ENCODE peak calls at places on chromosome 6, in eight cellular contexts. R, D, Q, J, W, P, M and T are unnamed samples.

GRCh38 chr6:44387346-44388134 is at the start of gene CDC5L:
- DNase-seq in J (peak), M (peak), Q (peak), R (peak), P (peak), W (peak), D (peak), T (peak)

GRCh38 chr6:21666200-21666671 is 72.7 kb downstream of the SOX4 start:
- DNase-seq in W (no peak), M (peak), Q (peak), R (no peak), P (peak), D (peak), J (no peak), T (no peak)

GRCh38 chr6:31837612-31838553 is 10.3 kb downstream of the HSPA1B start:
- DNase-seq in D (no peak), M (no peak), R (no peak), W (no peak), J (no peak), P (no peak), Q (no peak), T (no peak)

GRCh38 chr6:151097207-151097606 is 142.6 kb upstream of the AKAP12 start:
- DNase-seq in P (no peak), J (no peak), Q (no peak), M (no peak), D (no peak), W (no peak), R (no peak), T (no peak)

GRCh38 chr6:34717466-34717865 is 20.9 kb upstream of the ILRUN start:
- DNase-seq in Q (no peak), R (no peak), D (no peak), P (no peak), J (no peak), W (no peak), M (no peak), T (no peak)

GRCh38 chr6:149723771-149724417 is 6.0 kb upstream of the LATS1 start:
- DNase-seq in R (peak), W (peak), P (peak), J (peak), Q (peak), D (peak), M (peak), T (no peak)

GRCh38 chr6:48553449-48553848 is 442.5 kb upstream of the PTCHD4 start:
- DNase-seq in Q (no peak), M (no peak), W (no peak), D (no peak), R (no peak), P (no peak), J (no peak), T (no peak)

GRCh38 chr6:34709386-34709785 is 12.8 kb upstream of the ILRUN start:
- DNase-seq in P (peak), W (peak), M (no peak), J (no peak), Q (peak), D (peak), R (no peak), T (no peak)

GRCh38 chr6:27290065-27290849 is 21.8 kb downstream of the POM121L2 start:
- DNase-seq in J (peak), Q (no peak), W (no peak), P (no peak), D (no peak), M (peak), R (no peak), T (peak)

GRCh38 chr6:2958331-2958711 is 13.0 kb downstream of the SERPINB6 start:
- DNase-seq in J (no peak), D (no peak), M (no peak), P (no peak), R (no peak), W (no peak), Q (no peak), T (no peak)

GRCh38 chr6:47709160-47709559 is 10.8 kb downstream of the ADGRF4 start:
- DNase-seq in M (no peak), P (no peak), D (no peak), W (no peak), Q (no peak), R (no peak), J (no peak), T (no peak)

GRCh38 chr6:56744528-56744927 is 101.8 kb upstream of the DST start:
- DNase-seq in Q (no peak), P (no peak), D (no peak), W (no peak), M (no peak), J (no peak), R (no peak), T (no peak)
- TF ChIP-seq CTCF in Q (no peak), P (no peak), D (no peak), W (no peak), M (no peak), J (no peak), R (no peak), T (no peak)

GRCh38 chr6:17987576-17988421 is at the start of gene KIF13A:
- DNase-seq in D (peak), Q (peak), R (no peak), P (peak), W (peak), M (peak), J (peak), T (no peak)

GRCh38 chr6:17988422-17988944 is 1.0 kb upstream of the KIF13A start:
- DNase-seq in W (no peak), J (no peak), R (no peak), Q (no peak), M (no peak), D (no peak), P (peak), T (no peak)

GRCh38 chr6:17984822-17985660 is 2.4 kb downstream of the KIF13A start:
- DNase-seq in P (no peak), R (no peak), D (no peak), J (no peak), M (no peak), Q (peak), W (no peak), T (no peak)

GRCh38 chr6:17985934-17986655 is 1.3 kb downstream of the KIF13A start:
- DNase-seq in D (no peak), R (no peak), Q (peak), W (no peak), J (no peak), M (no peak), P (no peak), T (no peak)

DNA sequence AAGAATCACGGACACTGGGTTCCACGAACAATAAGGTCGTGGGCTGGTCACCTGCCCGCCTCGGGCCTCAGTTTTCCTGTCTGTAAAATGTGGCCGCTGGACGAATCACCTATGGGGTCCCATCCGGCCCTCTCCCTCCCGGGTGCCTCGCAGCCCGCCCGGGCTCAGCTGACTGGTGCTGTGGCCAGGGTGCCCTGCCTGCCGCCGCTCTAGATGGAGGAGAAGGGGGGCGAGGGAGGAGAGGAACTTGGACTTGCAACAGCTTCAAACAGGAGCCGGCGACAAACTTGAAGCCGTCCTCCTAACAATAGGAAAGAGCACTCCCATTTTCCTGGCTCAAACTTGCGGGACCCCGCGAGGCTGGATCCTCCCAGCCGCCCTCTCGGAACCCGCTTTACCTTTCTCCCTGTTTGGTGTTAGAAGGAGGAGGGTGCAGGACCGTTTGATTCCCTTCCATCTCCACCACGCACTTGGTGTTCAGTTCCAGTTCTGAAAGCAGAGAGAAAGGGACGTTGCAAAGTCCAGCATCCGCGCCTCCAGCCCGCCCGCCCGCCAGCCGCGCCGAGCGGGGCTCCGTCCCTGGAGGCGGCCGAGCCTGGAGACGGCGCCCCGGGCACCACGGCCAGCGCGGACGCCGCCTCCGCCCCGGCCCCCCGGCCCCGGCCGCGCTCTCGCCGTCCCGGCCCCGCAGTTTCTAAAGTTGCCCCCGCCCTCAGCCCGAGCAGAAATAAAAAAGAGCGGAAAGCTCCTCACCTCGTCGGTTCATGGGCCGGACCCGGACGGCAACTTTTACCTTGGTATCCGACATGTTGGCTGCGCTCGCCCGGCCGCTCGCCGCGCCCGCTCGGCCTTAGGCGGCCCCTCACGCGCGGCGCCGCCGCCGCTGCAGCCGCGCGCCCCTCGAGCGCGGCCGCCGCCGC is 519 bp downstream of the KIF13A start:
- DNase-seq in Q (peak), P (peak), R (no peak), M (peak), D (peak), W (peak), J (peak), T (no peak)
- TF ChIP-seq POLR2AphosphoS5 in Q (no peak), P (peak), R (no peak), M (no peak), D (no peak), W (no peak), J (no peak), T (no peak)

GRCh38 chr6:12395898-12396297 is 105.7 kb downstream of the EDN1 start:
- DNase-seq in P (no peak), Q (peak), W (no peak), D (no peak), R (no peak), J (no peak), M (no peak), T (no peak)
- TF ChIP-seq CTCF in P (no peak), Q (no peak), W (no peak), D (peak), R (no peak), J (no peak), M (no peak), T (peak)

GRCh38 chr6:39803872-39804271 is 11.7 kb downstream of the DAAM2 start:
- DNase-seq in R (no peak), P (no peak), W (no peak), Q (no peak), M (no peak), J (no peak), D (no peak), T (no peak)
- TF ChIP-seq POLR2AphosphoS5 in R (no peak), P (no peak), W (no peak), Q (no peak), M (no peak), J (no peak), D (no peak), T (no peak)

GRCh38 chr6:54267798-54268197 is 40.4 kb upstream of the TINAG start:
- DNase-seq in Q (peak), R (peak), P (peak), D (peak), W (no peak), J (no peak), M (peak), T (no peak)

GRCh38 chr6:54262499-54262898 is 45.7 kb upstream of the TINAG start:
- DNase-seq in D (no peak), P (no peak), Q (no peak), J (no peak), M (peak), W (no peak), R (no peak), T (no peak)

GRCh38 chr6:54262956-54263355 is 45.3 kb upstream of the TINAG start:
- DNase-seq in P (no peak), R (no peak), M (no peak), W (no peak), D (no peak), Q (no peak), J (no peak), T (no peak)

GRCh38 chr6:54264581-54265272 is 43.5 kb upstream of the TINAG start:
- DNase-seq in P (no peak), D (no peak), M (no peak), J (no peak), W (no peak), R (no peak), Q (peak), T (no peak)

DNA sequence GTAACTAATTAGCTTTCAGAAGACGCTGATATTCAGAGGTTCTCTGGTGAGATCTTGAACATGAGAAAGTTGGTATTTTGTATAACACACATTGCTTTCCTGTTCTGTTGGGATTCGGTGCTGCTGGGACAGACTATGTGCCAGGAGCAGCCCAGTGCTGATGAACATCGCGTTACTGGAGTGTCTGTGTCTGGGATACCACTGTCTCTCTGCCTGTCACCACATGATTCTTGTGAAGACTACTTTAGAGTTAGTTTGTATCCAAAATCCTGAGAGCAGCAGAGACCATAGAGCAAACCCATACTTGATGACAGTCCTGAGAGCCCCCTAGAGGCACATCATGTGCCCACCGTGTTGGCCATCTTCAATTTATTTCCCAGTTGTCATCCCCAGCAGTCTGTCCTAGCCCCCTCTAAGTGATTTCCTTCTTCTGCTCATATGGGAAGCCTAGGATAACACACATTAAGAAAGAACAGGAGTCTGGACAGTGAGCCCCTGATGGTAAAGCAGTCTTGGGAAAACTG is 41.8 kb upstream of the TINAG start:
- DNase-seq in Q (no peak), M (peak), W (no peak), P (no peak), D (no peak), J (no peak), R (no peak), T (no peak)
- TF ChIP-seq CTCF in Q (no peak), M (peak), W (no peak), P (no peak), D (peak), J (no peak), R (no peak), T (peak)

GRCh38 chr6:8492536-8493125 is 57.3 kb upstream of the SLC35B3 start:
- DNase-seq in J (no peak), D (no peak), Q (no peak), W (no peak), R (no peak), P (no peak), M (no peak), T (no peak)
- TF ChIP-seq POLR2AphosphoS5 in J (no peak), D (no peak), Q (no peak), W (no peak), R (no peak), P (no peak), M (no peak), T (no peak)

GRCh38 chr6:130037207-130037811 is 18.9 kb downstream of the L3MBTL3 start:
- DNase-seq in J (peak), D (peak), P (no peak), Q (peak), W (no peak), M (peak), R (no peak), T (no peak)
- TF ChIP-seq CTCF in J (peak), D (peak), P (peak), Q (peak), W (no peak), M (no peak), R (peak), T (peak)

DNA sequence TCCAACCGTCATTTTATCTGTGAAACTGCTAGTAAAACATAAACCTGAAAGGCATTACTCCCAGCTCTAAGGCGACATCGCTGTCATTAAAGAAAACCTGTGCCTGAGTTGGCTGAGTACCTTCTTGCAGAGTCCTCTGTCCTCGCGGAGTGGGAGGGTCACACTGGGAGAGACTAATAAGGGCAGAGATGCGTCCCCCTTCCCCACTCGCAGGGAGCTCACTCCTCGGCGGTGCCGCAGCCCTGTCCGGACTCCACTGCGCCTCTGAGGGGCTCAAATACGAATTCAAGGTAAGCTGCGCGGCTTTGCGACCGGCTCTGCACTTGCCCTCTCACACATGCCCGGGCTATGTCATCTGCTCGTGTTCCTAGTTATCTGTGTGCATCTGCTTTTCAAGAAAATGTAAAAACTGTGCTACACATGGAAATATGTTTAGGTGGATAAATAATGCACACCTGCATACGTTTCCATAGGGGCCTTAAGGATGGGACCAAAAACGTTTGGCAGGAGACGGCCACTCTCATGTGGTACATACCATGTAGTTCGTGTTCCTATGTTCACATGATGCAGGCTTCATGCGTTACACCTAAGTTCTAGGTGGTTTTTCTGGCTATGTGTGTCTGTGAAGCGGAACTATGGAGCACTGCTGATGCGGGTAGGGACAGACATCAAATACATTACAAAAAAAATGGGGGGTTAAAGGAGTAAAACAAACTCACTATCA is at the start of gene COL19A1:
- DNase-seq in P (peak), D (peak), M (peak), Q (peak), W (no peak), R (no peak), J (no peak), T (no peak)
- TF ChIP-seq POLR2AphosphoS5 in P (no peak), D (no peak), M (no peak), Q (no peak), W (no peak), R (no peak), J (no peak), T (no peak)

GRCh38 chr6:80605165-80605989 is 498.9 kb downstream of the BCKDHB start:
- DNase-seq in Q (peak), D (peak), J (no peak), P (no peak), R (peak), M (peak), W (no peak), T (no peak)
- TF ChIP-seq CTCF in Q (peak), D (peak), J (no peak), P (peak), R (peak), M (peak), W (no peak), T (peak)

GRCh38 chr6:43074847-43075741 is 1.0 kb upstream of the PTK7 start:
- DNase-seq in R (no peak), P (no peak), D (no peak), M (peak), J (no peak), W (no peak), Q (no peak), T (no peak)

GRCh38 chr6:43077981-43078411 is 1.9 kb downstream of the PTK7 start:
- DNase-seq in Q (no peak), J (no peak), M (no peak), R (no peak), D (peak), P (no peak), W (no peak), T (no peak)

GRCh38 chr6:43076928-43077809 is 1.1 kb downstream of the PTK7 start:
- DNase-seq in W (no peak), R (no peak), M (peak), J (no peak), P (no peak), D (peak), Q (no peak), T (no peak)

GRCh38 chr6:43075791-43076092 is 372 bp upstream of the PTK7 start:
- DNase-seq in Q (no peak), J (no peak), P (no peak), W (no peak), M (no peak), D (no peak), R (no peak), T (no peak)

DNA sequence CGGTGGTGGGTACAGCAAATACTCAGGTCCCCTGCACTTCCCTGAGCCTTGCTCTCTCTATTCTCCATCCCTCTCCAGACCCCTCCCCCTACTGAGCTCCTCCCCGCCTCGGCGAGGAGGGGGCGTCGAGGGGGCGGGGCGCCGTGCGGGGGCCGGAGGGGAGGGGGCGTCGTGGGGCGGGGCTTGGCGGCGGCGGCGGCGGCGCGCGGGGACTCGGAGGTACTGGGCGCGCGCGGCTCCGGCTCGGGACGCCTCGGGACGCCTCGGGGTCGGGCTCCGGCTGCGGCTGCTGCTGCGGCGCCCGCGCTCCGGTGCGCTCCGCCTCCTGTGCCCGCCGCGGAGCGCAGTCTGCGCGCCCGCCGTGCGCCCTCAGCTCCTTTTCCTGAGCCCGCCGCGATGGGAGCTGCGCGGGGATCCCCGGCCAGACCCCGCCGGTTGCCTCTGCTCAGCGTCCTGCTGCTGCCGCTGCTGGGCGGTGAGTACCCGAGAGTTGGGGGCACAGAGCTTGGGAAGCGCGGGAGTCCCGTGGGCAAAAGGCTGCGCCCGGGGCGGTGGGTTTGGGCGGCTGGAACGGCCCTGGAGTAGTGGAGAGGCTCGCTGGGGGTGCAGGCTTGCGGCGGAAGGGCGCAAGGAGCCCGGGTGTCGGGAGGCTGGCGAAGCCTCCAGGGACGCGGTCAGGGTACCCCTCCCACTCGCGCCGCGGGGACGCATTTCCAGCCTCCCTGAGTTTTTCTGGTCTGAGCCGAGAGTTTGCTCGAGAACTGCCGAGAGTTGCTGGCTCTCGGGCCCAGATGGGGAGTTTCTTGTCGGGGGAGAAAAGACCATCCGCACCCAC is at the start of gene PTK7:
- DNase-seq in D (peak), R (no peak), W (peak), P (no peak), Q (peak), J (peak), M (peak), T (no peak)
- TF ChIP-seq POLR2AphosphoS5 in D (no peak), R (peak), W (no peak), P (no peak), Q (no peak), J (no peak), M (no peak), T (no peak)